ENCODE peak calls at places on chromosomes 5 and 9, in six cellular contexts. One of them, this sample, is unnamed.

GRCh38 chr5:113061851-113062631 is 85.4 kb downstream of the DCP2 start:
- DNase-seq in GM06990: no peak
- DNase-seq in DMS 273 treated with DMSO at 0.1 percent for 48 hours: no peak
- DNase-seq in dermis microvascular lymphatic vessel endothelial cell: no peak
- DNase-seq in NCI-H2029: no peak
- DNase-seq in kidney glomerular epithelial cell: peak
- DNase-seq in this sample: peak

GRCh38 chr5:124702442-124703024 is 43.9 kb downstream of the ZNF608 start:
- DNase-seq in GM06990: no peak
- DNase-seq in DMS 273 treated with DMSO at 0.1 percent for 48 hours: no peak
- DNase-seq in dermis microvascular lymphatic vessel endothelial cell: no peak
- DNase-seq in NCI-H2029: no peak
- DNase-seq in kidney glomerular epithelial cell: no peak
- DNase-seq in this sample: no peak

GRCh38 chr5:179802207-179802883 is 4.3 kb downstream of the MGAT4B start:
- DNase-seq in GM06990: no peak
- DNase-seq in DMS 273 treated with DMSO at 0.1 percent for 48 hours: no peak
- DNase-seq in dermis microvascular lymphatic vessel endothelial cell: no peak
- DNase-seq in NCI-H2029: no peak
- DNase-seq in kidney glomerular epithelial cell: no peak
- DNase-seq in this sample: no peak

GRCh38 chr9:92564479-92564878 is 28.7 kb upstream of the ECM2 start:
- DNase-seq in GM06990: no peak
- DNase-seq in DMS 273 treated with DMSO at 0.1 percent for 48 hours: no peak
- DNase-seq in dermis microvascular lymphatic vessel endothelial cell: peak
- DNase-seq in NCI-H2029: peak
- DNase-seq in kidney glomerular epithelial cell: peak
- DNase-seq in this sample: peak

GRCh38 chr9:131827821-131828369 is 88.0 kb upstream of the RAPGEF1 start:
- DNase-seq in GM06990: no peak
- DNase-seq in DMS 273 treated with DMSO at 0.1 percent for 48 hours: no peak
- DNase-seq in dermis microvascular lymphatic vessel endothelial cell: no peak
- DNase-seq in NCI-H2029: no peak
- DNase-seq in kidney glomerular epithelial cell: no peak
- DNase-seq in this sample: no peak

GRCh38 chr9:112446518-112446917 is 40.1 kb upstream of the KIAA1958 start:
- DNase-seq in GM06990: no peak
- DNase-seq in DMS 273 treated with DMSO at 0.1 percent for 48 hours: no peak
- DNase-seq in dermis microvascular lymphatic vessel endothelial cell: no peak
- DNase-seq in NCI-H2029: no peak
- DNase-seq in kidney glomerular epithelial cell: no peak
- DNase-seq in this sample: no peak

GRCh38 chr9:109918359-109919163 is 138.6 kb downstream of the PALM2AKAP2 start:
- DNase-seq in GM06990: peak
- DNase-seq in DMS 273 treated with DMSO at 0.1 percent for 48 hours: no peak
- DNase-seq in dermis microvascular lymphatic vessel endothelial cell: no peak
- DNase-seq in NCI-H2029: peak
- DNase-seq in kidney glomerular epithelial cell: no peak
- DNase-seq in this sample: no peak

GRCh38 chr9:77927265-77927664 is 104.3 kb downstream of the GNAQ start:
- DNase-seq in GM06990: no peak
- DNase-seq in DMS 273 treated with DMSO at 0.1 percent for 48 hours: no peak
- DNase-seq in dermis microvascular lymphatic vessel endothelial cell: no peak
- DNase-seq in NCI-H2029: no peak
- DNase-seq in kidney glomerular epithelial cell: peak
- DNase-seq in this sample: no peak

GRCh38 chr9:71909887-71910601 is 949 bp downstream of the ABHD17B start:
- DNase-seq in GM06990: peak
- DNase-seq in DMS 273 treated with DMSO at 0.1 percent for 48 hours: peak
- DNase-seq in dermis microvascular lymphatic vessel endothelial cell: no peak
- DNase-seq in NCI-H2029: peak
- DNase-seq in kidney glomerular epithelial cell: peak
- DNase-seq in this sample: no peak

GRCh38 chr5:40428129-40428528 is 251.6 kb upstream of the PTGER4 start:
- DNase-seq in GM06990: no peak
- DNase-seq in DMS 273 treated with DMSO at 0.1 percent for 48 hours: no peak
- DNase-seq in dermis microvascular lymphatic vessel endothelial cell: no peak
- DNase-seq in NCI-H2029: no peak
- DNase-seq in kidney glomerular epithelial cell: peak
- DNase-seq in this sample: no peak

GRCh38 chr5:123125172-123125508 is 36.1 kb downstream of the PRDM6 start:
- DNase-seq in GM06990: no peak
- DNase-seq in DMS 273 treated with DMSO at 0.1 percent for 48 hours: no peak
- DNase-seq in dermis microvascular lymphatic vessel endothelial cell: no peak
- DNase-seq in NCI-H2029: no peak
- DNase-seq in kidney glomerular epithelial cell: no peak
- DNase-seq in this sample: no peak

GRCh38 chr9:128304151-128304970 is 17.9 kb downstream of the TRUB2 start:
- DNase-seq in GM06990: no peak
- DNase-seq in DMS 273 treated with DMSO at 0.1 percent for 48 hours: no peak
- DNase-seq in dermis microvascular lymphatic vessel endothelial cell: no peak
- DNase-seq in NCI-H2029: no peak
- DNase-seq in kidney glomerular epithelial cell: no peak
- DNase-seq in this sample: no peak

GRCh38 chr5:75044406-75044805 is 8.0 kb downstream of the GCNT4 start:
- DNase-seq in GM06990: no peak
- DNase-seq in DMS 273 treated with DMSO at 0.1 percent for 48 hours: no peak
- DNase-seq in dermis microvascular lymphatic vessel endothelial cell: no peak
- DNase-seq in NCI-H2029: peak
- DNase-seq in kidney glomerular epithelial cell: no peak
- DNase-seq in this sample: no peak

GRCh38 chr9:87445646-87446045 is 52.0 kb upstream of the DAPK1 start:
- DNase-seq in GM06990: peak
- DNase-seq in DMS 273 treated with DMSO at 0.1 percent for 48 hours: no peak
- DNase-seq in dermis microvascular lymphatic vessel endothelial cell: peak
- DNase-seq in NCI-H2029: peak
- DNase-seq in kidney glomerular epithelial cell: peak
- DNase-seq in this sample: no peak

GRCh38 chr5:174453690-174454089 is 270.7 kb upstream of the MSX2 start:
- DNase-seq in GM06990: no peak
- DNase-seq in DMS 273 treated with DMSO at 0.1 percent for 48 hours: no peak
- DNase-seq in dermis microvascular lymphatic vessel endothelial cell: no peak
- DNase-seq in NCI-H2029: no peak
- DNase-seq in kidney glomerular epithelial cell: no peak
- DNase-seq in this sample: no peak

GRCh38 chr5:124330595-124330994 is 415.8 kb downstream of the ZNF608 start:
- DNase-seq in GM06990: no peak
- DNase-seq in DMS 273 treated with DMSO at 0.1 percent for 48 hours: no peak
- DNase-seq in dermis microvascular lymphatic vessel endothelial cell: no peak
- DNase-seq in NCI-H2029: no peak
- DNase-seq in kidney glomerular epithelial cell: no peak
- DNase-seq in this sample: no peak